ENCODE peak calls at places on chromosomes 6 and 20, in nine cellular contexts. One of them, this sample, is unnamed.

GRCh38 chr6:16591681-16592549 is 169.3 kb downstream of the ATXN1 start:
- DNase-seq in tibial nerve: no peak
- DNase-seq in GDM1: no peak
- DNase-seq in foreskin fibroblast: no peak
- DNase-seq in SK-N-DZ: no peak
- DNase-seq in glomerular endothelial cell: no peak
- DNase-seq in H7: no peak
- DNase-seq in psoas muscle: no peak
- DNase-seq in mesenchymal stem cell: no peak
- DNase-seq in this sample: no peak

GRCh38 chr6:74409447-74409846 is 713.4 kb downstream of the CD109 start:
- DNase-seq in foreskin fibroblast: peak; percentile 83
- DNase-seq in GDM1: no peak
- DNase-seq in glomerular endothelial cell: peak; percentile 25
- DNase-seq in tibial nerve: no peak
- DNase-seq in SK-N-DZ: peak; percentile 8
- DNase-seq in H7: no peak
- DNase-seq in mesenchymal stem cell: peak; percentile 79
- DNase-seq in psoas muscle: no peak
- DNase-seq in this sample: no peak

GRCh38 chr6:46453221-46453620 is 38.0 kb downstream of the RCAN2 start:
- DNase-seq in psoas muscle: no peak
- DNase-seq in H7: no peak
- DNase-seq in GDM1: no peak
- DNase-seq in foreskin fibroblast: peak; percentile 94
- DNase-seq in SK-N-DZ: no peak
- DNase-seq in glomerular endothelial cell: no peak
- DNase-seq in mesenchymal stem cell: peak; percentile 46
- DNase-seq in tibial nerve: no peak
- DNase-seq in this sample: no peak

GRCh38 chr6:4185419-4185818 is 50.0 kb upstream of the ECI2 start:
- DNase-seq in mesenchymal stem cell: no peak
- DNase-seq in glomerular endothelial cell: no peak
- DNase-seq in SK-N-DZ: no peak
- DNase-seq in tibial nerve: no peak
- DNase-seq in H7: no peak
- DNase-seq in psoas muscle: no peak
- DNase-seq in GDM1: no peak
- DNase-seq in foreskin fibroblast: no peak
- DNase-seq in this sample: no peak

GRCh38 chr6:13216236-13216933 is 112.0 kb downstream of the TBC1D7 start:
- DNase-seq in GDM1: no peak
- DNase-seq in tibial nerve: no peak
- DNase-seq in psoas muscle: no peak
- DNase-seq in SK-N-DZ: no peak
- DNase-seq in H7: no peak
- DNase-seq in foreskin fibroblast: no peak
- DNase-seq in glomerular endothelial cell: no peak
- DNase-seq in mesenchymal stem cell: no peak
- DNase-seq in this sample: no peak

GRCh38 chr6:50840814-50841192 is 22.1 kb downstream of the TFAP2B start:
- DNase-seq in tibial nerve: no peak
- DNase-seq in H7: no peak
- DNase-seq in foreskin fibroblast: no peak
- DNase-seq in GDM1: no peak
- DNase-seq in mesenchymal stem cell: no peak
- DNase-seq in SK-N-DZ: no peak
- DNase-seq in psoas muscle: no peak
- DNase-seq in glomerular endothelial cell: no peak
- DNase-seq in this sample: no peak

GRCh38 chr20:14284443-14284842 is 53.0 kb downstream of the FLRT3 start:
- DNase-seq in mesenchymal stem cell: no peak
- DNase-seq in H7: no peak
- DNase-seq in GDM1: no peak
- DNase-seq in SK-N-DZ: no peak
- DNase-seq in glomerular endothelial cell: no peak
- DNase-seq in tibial nerve: no peak
- DNase-seq in foreskin fibroblast: no peak
- DNase-seq in psoas muscle: no peak
- DNase-seq in this sample: no peak

GRCh38 chr6:123777554-123777953 is 26.1 kb upstream of the NKAIN2 start:
- DNase-seq in H7: no peak
- DNase-seq in psoas muscle: no peak
- DNase-seq in tibial nerve: no peak
- DNase-seq in glomerular endothelial cell: no peak
- DNase-seq in mesenchymal stem cell: peak; percentile 31
- DNase-seq in foreskin fibroblast: peak; percentile 7
- DNase-seq in SK-N-DZ: no peak
- DNase-seq in GDM1: no peak
- DNase-seq in this sample: no peak

GRCh38 chr6:101294676-101295075 is 98.8 kb upstream of the GRIK2 start:
- DNase-seq in foreskin fibroblast: peak; percentile 73
- DNase-seq in tibial nerve: no peak
- DNase-seq in GDM1: no peak
- DNase-seq in SK-N-DZ: no peak
- DNase-seq in H7: no peak
- DNase-seq in psoas muscle: no peak
- DNase-seq in mesenchymal stem cell: no peak
- DNase-seq in glomerular endothelial cell: no peak
- DNase-seq in this sample: no peak

GRCh38 chr20:19785173-19785799 is 27.2 kb downstream of the RIN2 start:
- DNase-seq in glomerular endothelial cell: no peak
- DNase-seq in tibial nerve: no peak
- DNase-seq in GDM1: no peak
- DNase-seq in foreskin fibroblast: peak; percentile 41
- DNase-seq in mesenchymal stem cell: peak; percentile 64
- DNase-seq in SK-N-DZ: no peak
- DNase-seq in H7: no peak
- DNase-seq in psoas muscle: no peak
- DNase-seq in this sample: no peak

GRCh38 chr6:10685092-10685769 is 9.2 kb downstream of the C6orf52 start:
- DNase-seq in SK-N-DZ: no peak
- DNase-seq in psoas muscle: no peak
- DNase-seq in glomerular endothelial cell: no peak
- DNase-seq in H7: no peak
- DNase-seq in mesenchymal stem cell: no peak
- DNase-seq in tibial nerve: no peak
- DNase-seq in GDM1: no peak
- DNase-seq in foreskin fibroblast: no peak
- DNase-seq in this sample: no peak

GRCh38 chr6:111642463-111643158 is 36.9 kb upstream of the TRAF3IP2 start:
- DNase-seq in H7: peak; percentile 76
- DNase-seq in psoas muscle: peak; percentile 59
- DNase-seq in mesenchymal stem cell: peak; percentile 74
- DNase-seq in glomerular endothelial cell: peak; percentile 47
- DNase-seq in foreskin fibroblast: peak; percentile 83
- DNase-seq in GDM1: peak; percentile 62
- DNase-seq in tibial nerve: no peak
- DNase-seq in SK-N-DZ: peak; percentile 64
- DNase-seq in this sample: peak; percentile 63

GRCh38 chr6:17519120-17519519 is 81.0 kb upstream of the FAM8A1 start:
- DNase-seq in SK-N-DZ: no peak
- DNase-seq in glomerular endothelial cell: no peak
- DNase-seq in mesenchymal stem cell: no peak
- DNase-seq in GDM1: no peak
- DNase-seq in psoas muscle: no peak
- DNase-seq in tibial nerve: no peak
- DNase-seq in H7: no peak
- DNase-seq in foreskin fibroblast: peak; percentile 12
- DNase-seq in this sample: no peak

GRCh38 chr6:108002365-108003221 is 44.6 kb upstream of the SEC63 start:
- DNase-seq in foreskin fibroblast: peak; percentile 40
- DNase-seq in H7: no peak
- DNase-seq in glomerular endothelial cell: no peak
- DNase-seq in tibial nerve: no peak
- DNase-seq in mesenchymal stem cell: peak; percentile 3
- DNase-seq in SK-N-DZ: no peak
- DNase-seq in psoas muscle: no peak
- DNase-seq in GDM1: no peak
- DNase-seq in this sample: peak; percentile 89

GRCh38 chr6:41546475-41546865 is 289 bp downstream of the FOXP4 start:
- DNase-seq in SK-N-DZ: no peak
- DNase-seq in GDM1: no peak
- DNase-seq in H7: no peak
- DNase-seq in glomerular endothelial cell: no peak
- DNase-seq in foreskin fibroblast: peak; percentile 79
- DNase-seq in mesenchymal stem cell: no peak
- DNase-seq in psoas muscle: no peak
- DNase-seq in tibial nerve: no peak
- DNase-seq in this sample: no peak

GRCh38 chr20:43681991-43682410 is 15.1 kb downstream of the MYBL2 start:
- DNase-seq in glomerular endothelial cell: no peak
- DNase-seq in tibial nerve: no peak
- DNase-seq in mesenchymal stem cell: no peak
- DNase-seq in GDM1: no peak
- DNase-seq in foreskin fibroblast: no peak
- DNase-seq in psoas muscle: no peak
- DNase-seq in SK-N-DZ: no peak
- DNase-seq in H7: peak; percentile 1
- DNase-seq in this sample: no peak

GRCh38 chr6:80209434-80209833 is 103.0 kb downstream of the BCKDHB start:
- DNase-seq in glomerular endothelial cell: no peak
- DNase-seq in SK-N-DZ: no peak
- DNase-seq in foreskin fibroblast: no peak
- DNase-seq in psoas muscle: no peak
- DNase-seq in H7: no peak
- DNase-seq in mesenchymal stem cell: no peak
- DNase-seq in tibial nerve: no peak
- DNase-seq in GDM1: no peak
- DNase-seq in this sample: no peak

GRCh38 chr6:138491020-138491419 is 8.3 kb downstream of the NHSL1 start:
- DNase-seq in H7: no peak
- DNase-seq in foreskin fibroblast: peak; percentile 40
- DNase-seq in glomerular endothelial cell: no peak
- DNase-seq in SK-N-DZ: no peak
- DNase-seq in psoas muscle: no peak
- DNase-seq in GDM1: no peak
- DNase-seq in tibial nerve: no peak
- DNase-seq in mesenchymal stem cell: peak; percentile 25
- DNase-seq in this sample: no peak

GRCh38 chr20:24798930-24799705 is 150.0 kb upstream of the CST7 start:
- DNase-seq in glomerular endothelial cell: no peak
- DNase-seq in GDM1: no peak
- DNase-seq in SK-N-DZ: peak; percentile 86
- DNase-seq in mesenchymal stem cell: peak; percentile 67
- DNase-seq in tibial nerve: no peak
- DNase-seq in H7: no peak
- DNase-seq in foreskin fibroblast: no peak
- DNase-seq in psoas muscle: no peak
- DNase-seq in this sample: no peak

GRCh38 chr6:56839533-56840183 is 115.2 kb upstream of the BEND6 start:
- DNase-seq in tibial nerve: no peak
- DNase-seq in H7: no peak
- DNase-seq in mesenchymal stem cell: no peak
- DNase-seq in GDM1: no peak
- DNase-seq in psoas muscle: no peak
- DNase-seq in SK-N-DZ: no peak
- DNase-seq in glomerular endothelial cell: no peak
- DNase-seq in foreskin fibroblast: no peak
- DNase-seq in this sample: no peak

GRCh38 chr6:39377530-39377929 is 55.0 kb upstream of the KCNK16 start:
- DNase-seq in foreskin fibroblast: peak; percentile 90
- DNase-seq in glomerular endothelial cell: no peak
- DNase-seq in H7: peak; percentile 73
- DNase-seq in tibial nerve: peak; percentile 32
- DNase-seq in mesenchymal stem cell: peak; percentile 85
- DNase-seq in psoas muscle: peak; percentile 42
- DNase-seq in SK-N-DZ: peak; percentile 47
- DNase-seq in GDM1: no peak
- DNase-seq in this sample: peak; percentile 76

GRCh38 chr6:151806757-151807512 is 547 bp upstream of the ESR1 start:
- DNase-seq in psoas muscle: no peak
- DNase-seq in glomerular endothelial cell: no peak
- DNase-seq in tibial nerve: no peak
- DNase-seq in foreskin fibroblast: peak; percentile 51
- DNase-seq in mesenchymal stem cell: no peak
- DNase-seq in H7: peak; percentile 40
- DNase-seq in SK-N-DZ: no peak
- DNase-seq in GDM1: no peak
- DNase-seq in this sample: no peak

GRCh38 chr20:3970016-3970415 is 45.3 kb downstream of the RNF24 start:
- DNase-seq in SK-N-DZ: no peak
- DNase-seq in H7: peak; percentile 38
- DNase-seq in psoas muscle: no peak
- DNase-seq in glomerular endothelial cell: no peak
- DNase-seq in tibial nerve: no peak
- DNase-seq in mesenchymal stem cell: no peak
- DNase-seq in foreskin fibroblast: no peak
- DNase-seq in GDM1: no peak
- DNase-seq in this sample: no peak

GRCh38 chr20:61937146-61937962 is 128.3 kb downstream of the TAF4 start:
- DNase-seq in SK-N-DZ: no peak
- DNase-seq in foreskin fibroblast: no peak
- DNase-seq in GDM1: no peak
- DNase-seq in mesenchymal stem cell: no peak
- DNase-seq in tibial nerve: peak; percentile 5
- DNase-seq in glomerular endothelial cell: no peak
- DNase-seq in psoas muscle: no peak
- DNase-seq in H7: peak; percentile 68
- DNase-seq in this sample: no peak

GRCh38 chr20:57788936-57789613 is 79.3 kb upstream of the PMEPA1 start:
- DNase-seq in tibial nerve: no peak
- DNase-seq in H7: no peak
- DNase-seq in foreskin fibroblast: no peak
- DNase-seq in glomerular endothelial cell: no peak
- DNase-seq in mesenchymal stem cell: no peak
- DNase-seq in GDM1: no peak
- DNase-seq in SK-N-DZ: no peak
- DNase-seq in psoas muscle: no peak
- DNase-seq in this sample: no peak

GRCh38 chr6:136226027-136226673 is 24.0 kb downstream of the MTFR2 start:
- DNase-seq in SK-N-DZ: peak; percentile 45
- DNase-seq in tibial nerve: peak; percentile 38
- DNase-seq in mesenchymal stem cell: peak; percentile 70
- DNase-seq in H7: peak; percentile 51
- DNase-seq in glomerular endothelial cell: peak; percentile 39
- DNase-seq in GDM1: no peak
- DNase-seq in psoas muscle: no peak
- DNase-seq in foreskin fibroblast: peak; percentile 80
- DNase-seq in this sample: peak; percentile 50

GRCh38 chr6:31778193-31778592 is 1.1 kb upstream of the VWA7 start:
- DNase-seq in glomerular endothelial cell: no peak
- DNase-seq in SK-N-DZ: no peak
- DNase-seq in GDM1: no peak
- DNase-seq in H7: no peak
- DNase-seq in foreskin fibroblast: no peak
- DNase-seq in tibial nerve: no peak
- DNase-seq in mesenchymal stem cell: no peak
- DNase-seq in psoas muscle: no peak
- DNase-seq in this sample: no peak

GRCh38 chr6:34696189-34696738 is 303 bp downstream of the ILRUN start:
- DNase-seq in tibial nerve: peak; percentile 18
- DNase-seq in H7: no peak
- DNase-seq in glomerular endothelial cell: no peak
- DNase-seq in SK-N-DZ: no peak
- DNase-seq in psoas muscle: peak; percentile 67
- DNase-seq in GDM1: peak; percentile 42
- DNase-seq in mesenchymal stem cell: peak; percentile 74
- DNase-seq in foreskin fibroblast: peak; percentile 69
- DNase-seq in this sample: peak; percentile 54

GRCh38 chr20:48667481-48667880 is 160.3 kb downstream of the PREX1 start:
- DNase-seq in GDM1: no peak
- DNase-seq in mesenchymal stem cell: no peak
- DNase-seq in tibial nerve: no peak
- DNase-seq in foreskin fibroblast: no peak
- DNase-seq in SK-N-DZ: no peak
- DNase-seq in H7: no peak
- DNase-seq in glomerular endothelial cell: no peak
- DNase-seq in psoas muscle: no peak
- DNase-seq in this sample: no peak

GRCh38 chr20:40286991-40287531 is 402.0 kb downstream of the MAFB start:
- DNase-seq in H7: no peak
- DNase-seq in GDM1: no peak
- DNase-seq in tibial nerve: no peak
- DNase-seq in foreskin fibroblast: no peak
- DNase-seq in glomerular endothelial cell: no peak
- DNase-seq in SK-N-DZ: no peak
- DNase-seq in psoas muscle: peak; percentile 83
- DNase-seq in mesenchymal stem cell: no peak
- DNase-seq in this sample: no peak

GRCh38 chr20:2080532-2081224 is 20.9 kb upstream of the STK35 start:
- DNase-seq in psoas muscle: no peak
- DNase-seq in H7: no peak
- DNase-seq in SK-N-DZ: no peak
- DNase-seq in tibial nerve: no peak
- DNase-seq in foreskin fibroblast: no peak
- DNase-seq in GDM1: no peak
- DNase-seq in glomerular endothelial cell: no peak
- DNase-seq in mesenchymal stem cell: no peak
- DNase-seq in this sample: no peak